ENCODE peak calls at places on chromosome 2, in six cellular contexts. One of them, this sample, is unnamed.
A peak's percentile ranks its signal among the peaks of the same experiment; 100 is the strongest.

GRCh38 chr2:205868773-205869333 is 186.6 kb downstream of the NRP2 start:
- DNase-seq in K562: no peak
- DNase-seq in HepG2: no peak
- DNase-seq in H1: no peak
- DNase-seq in GM12891: no peak
- DNase-seq in GM12878: no peak
- DNase-seq in this sample: no peak

GRCh38 chr2:96579422-96579821 is 42.9 kb downstream of the ARID5A start:
- DNase-seq in K562: no peak
- DNase-seq in HepG2: no peak
- DNase-seq in H1: no peak
- DNase-seq in GM12891: no peak
- DNase-seq in GM12878: no peak
- DNase-seq in this sample: no peak

GRCh38 chr2:82027901-82028570 is 1723.5 kb upstream of the LRRTM1 start:
- DNase-seq in K562: no peak
- DNase-seq in HepG2: no peak
- DNase-seq in H1: no peak
- DNase-seq in GM12891: no peak
- DNase-seq in GM12878: no peak
- DNase-seq in this sample: no peak

GRCh38 chr2:19739256-19739655 is 162.5 kb downstream of the TTC32 start:
- DNase-seq in K562: no peak
- DNase-seq in HepG2: no peak
- DNase-seq in H1: no peak
- DNase-seq in GM12891: no peak
- DNase-seq in GM12878: no peak
- DNase-seq in this sample: no peak

GRCh38 chr2:129885735-129886134 is 93.7 kb upstream of the RAB6C start:
- DNase-seq in K562: peak; percentile 39
- DNase-seq in HepG2: no peak
- DNase-seq in H1: no peak
- DNase-seq in GM12891: no peak
- DNase-seq in GM12878: no peak
- DNase-seq in this sample: no peak

GRCh38 chr2:194264586-194264985 is 1392.4 kb upstream of the SLC39A10 start:
- DNase-seq in K562: no peak
- DNase-seq in HepG2: no peak
- DNase-seq in H1: no peak
- DNase-seq in GM12891: no peak
- DNase-seq in GM12878: no peak
- DNase-seq in this sample: no peak

GRCh38 chr2:232261776-232262175 is 116.8 kb upstream of the ALPP start:
- DNase-seq in K562: no peak
- DNase-seq in HepG2: no peak
- DNase-seq in H1: no peak
- DNase-seq in GM12891: no peak
- DNase-seq in GM12878: no peak
- DNase-seq in this sample: no peak

GRCh38 chr2:19898592-19899329 is 3.0 kb downstream of the TTC32 start:
- DNase-seq in K562: peak; percentile 15
- DNase-seq in HepG2: no peak
- DNase-seq in H1: no peak
- DNase-seq in GM12891: no peak
- DNase-seq in GM12878: no peak
- DNase-seq in this sample: no peak

GRCh38 chr2:172100080-172101007 is 2.4 kb downstream of the DLX2 start:
- DNase-seq in K562: no peak
- DNase-seq in HepG2: no peak
- DNase-seq in H1: peak; percentile 73
- DNase-seq in GM12891: no peak
- DNase-seq in GM12878: no peak
- DNase-seq in this sample: no peak

GRCh38 chr2:102142829-102143449 is 393 bp downstream of the IL1R1 start:
- DNase-seq in K562: no peak
- DNase-seq in HepG2: peak; percentile 39
- DNase-seq in H1: peak; percentile 69
- DNase-seq in GM12891: no peak
- DNase-seq in GM12878: no peak
- DNase-seq in this sample: no peak

GRCh38 chr2:102140367-102140766 is 2.2 kb upstream of the IL1R1 start:
- DNase-seq in K562: no peak
- DNase-seq in HepG2: no peak
- DNase-seq in H1: no peak
- DNase-seq in GM12891: no peak
- DNase-seq in GM12878: no peak
- DNase-seq in this sample: no peak

GRCh38 chr2:102139851-102140250 is 2.7 kb upstream of the IL1R1 start:
- DNase-seq in K562: no peak
- DNase-seq in HepG2: no peak
- DNase-seq in H1: no peak
- DNase-seq in GM12891: no peak
- DNase-seq in GM12878: no peak
- DNase-seq in this sample: no peak

GRCh38 chr2:102141915-102142828 is at the start of gene IL1R1:
- DNase-seq in K562: peak; percentile 86
- DNase-seq in HepG2: peak; percentile 60
- DNase-seq in H1: peak; percentile 74
- DNase-seq in GM12891: peak; percentile 9
- DNase-seq in GM12878: no peak
- DNase-seq in this sample: no peak

DNA sequence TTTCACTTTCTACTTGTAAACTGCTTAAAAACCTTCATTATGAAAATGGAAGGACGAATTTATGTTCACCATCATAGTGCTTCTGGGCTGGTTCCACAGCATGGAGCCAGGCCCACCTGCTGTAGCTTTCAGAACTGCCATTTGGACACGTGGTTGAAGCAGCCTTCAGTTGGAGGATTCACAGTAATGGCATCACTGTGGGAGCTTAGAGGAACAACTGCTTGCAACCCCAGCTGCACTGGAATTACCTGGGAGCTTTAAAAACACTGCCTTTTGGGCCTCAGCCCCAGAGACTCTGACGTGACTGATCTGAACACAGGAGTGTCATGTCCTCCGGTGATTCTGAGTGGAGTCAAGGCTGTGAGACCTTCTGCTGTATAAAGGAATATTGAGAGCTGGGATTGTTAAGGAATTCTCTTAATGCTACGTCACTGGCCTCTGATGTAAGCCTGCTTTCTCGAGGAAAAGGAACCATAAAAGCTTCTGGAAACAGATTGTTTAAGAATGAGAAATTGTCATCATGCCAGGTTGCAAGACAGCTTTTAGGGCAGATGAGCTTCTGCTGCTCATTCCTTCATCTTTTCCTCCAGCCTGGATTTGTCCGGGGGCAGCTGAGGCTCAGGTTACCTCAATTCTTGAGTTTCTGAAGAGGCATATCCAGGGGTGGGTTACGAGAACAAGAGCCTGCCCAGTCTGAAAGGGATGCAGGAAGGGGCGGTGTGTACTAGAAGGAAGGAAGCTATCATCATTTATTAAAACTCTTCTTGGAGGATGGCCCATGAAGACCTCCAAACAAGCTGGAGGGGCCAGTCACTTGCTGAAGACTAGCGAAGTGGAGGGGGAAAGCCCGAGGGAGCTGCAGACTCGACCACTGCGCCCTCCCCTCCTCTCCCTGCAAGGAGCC is 1.3 kb upstream of the IL1R1 start:
- DNase-seq in K562: no peak
- DNase-seq in HepG2: no peak
- DNase-seq in H1: peak; percentile 50
- DNase-seq in GM12891: no peak
- DNase-seq in GM12878: no peak
- DNase-seq in this sample: no peak
- TF ChIP-seq POLR2AphosphoS5 in K562: no peak
- TF ChIP-seq POLR2AphosphoS5 in HepG2: no peak
- TF ChIP-seq POLR2AphosphoS5 in H1: no peak
- TF ChIP-seq POLR2AphosphoS5 in GM12891: no peak
- TF ChIP-seq POLR2AphosphoS5 in GM12878: no peak
- TF ChIP-seq POLR2AphosphoS5 in this sample: no peak

GRCh38 chr2:10447300-10448207 is 573 bp downstream of the ODC1 start:
- DNase-seq in K562: peak; percentile 43
- DNase-seq in HepG2: peak; percentile 38
- DNase-seq in H1: peak; percentile 89
- DNase-seq in GM12891: peak; percentile 43
- DNase-seq in GM12878: peak; percentile 15
- DNase-seq in this sample: no peak
- TF ChIP-seq POLR2A in K562: no peak
- TF ChIP-seq POLR2A in HepG2: no peak
- TF ChIP-seq POLR2A in H1: peak; percentile 24
- TF ChIP-seq POLR2A in GM12891: no peak
- TF ChIP-seq POLR2A in GM12878: no peak
- TF ChIP-seq POLR2A in this sample: no peak

GRCh38 chr2:28360742-28361293 is 31.8 kb upstream of the FOSL2 start:
- DNase-seq in K562: peak; percentile 32
- DNase-seq in HepG2: no peak
- DNase-seq in H1: no peak
- DNase-seq in GM12891: no peak
- DNase-seq in GM12878: no peak
- DNase-seq in this sample: no peak
- TF ChIP-seq TAF1 in K562: no peak
- TF ChIP-seq TAF1 in HepG2: no peak
- TF ChIP-seq TAF1 in H1: no peak
- TF ChIP-seq TAF1 in GM12891: no peak
- TF ChIP-seq TAF1 in GM12878: no peak
- TF ChIP-seq TAF1 in this sample: no peak

DNA sequence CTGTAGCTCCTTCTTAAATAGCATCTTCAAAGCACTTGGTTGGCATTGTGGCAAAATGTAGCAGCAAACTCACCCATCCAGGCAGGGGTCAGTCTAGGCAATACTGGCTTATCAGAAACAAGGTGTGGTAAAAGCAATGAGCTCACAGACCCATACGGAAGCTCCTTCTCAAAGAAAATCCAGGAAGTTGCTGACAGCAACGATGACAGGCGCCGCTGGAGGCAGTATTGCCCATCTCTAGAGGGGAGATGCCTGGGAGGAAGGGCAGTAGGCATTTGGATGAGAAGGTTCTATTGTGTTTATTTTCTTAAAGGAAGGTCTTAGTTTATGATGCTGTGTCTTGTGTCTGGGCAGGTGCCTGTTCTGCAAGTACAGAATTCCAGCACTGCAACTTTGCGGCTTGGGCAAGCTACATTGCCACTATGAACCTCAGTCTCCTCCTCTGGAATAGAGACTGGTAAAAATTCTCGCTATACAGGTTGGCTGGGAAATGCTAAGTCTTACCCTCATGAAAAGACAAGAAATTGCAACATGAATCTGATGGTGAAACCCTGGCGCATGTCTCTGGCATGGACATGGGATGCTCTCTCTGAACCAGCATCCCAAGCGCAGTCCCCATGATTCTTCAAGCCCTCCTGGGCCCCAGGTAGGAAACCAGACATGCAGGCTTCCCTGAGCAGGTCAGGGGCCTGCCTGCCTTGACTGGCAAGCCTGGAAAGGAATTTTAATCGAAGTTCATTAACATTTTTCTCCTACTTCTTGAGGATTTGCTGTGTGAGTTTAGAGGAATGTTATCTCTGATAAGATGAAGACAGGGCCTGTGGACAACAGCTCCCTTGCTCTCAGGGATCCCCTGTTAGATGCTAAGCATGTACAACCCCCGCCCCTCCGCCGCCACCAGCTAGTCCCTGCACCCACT is 156.0 kb downstream of the TFCP2L1 start:
- DNase-seq in K562: peak; percentile 58
- DNase-seq in HepG2: peak; percentile 45
- DNase-seq in H1: peak; percentile 78
- DNase-seq in GM12891: no peak
- DNase-seq in GM12878: no peak
- DNase-seq in this sample: no peak
- TF ChIP-seq POLR2AphosphoS5 in K562: no peak
- TF ChIP-seq POLR2AphosphoS5 in HepG2: no peak
- TF ChIP-seq POLR2AphosphoS5 in H1: no peak
- TF ChIP-seq POLR2AphosphoS5 in GM12891: no peak
- TF ChIP-seq POLR2AphosphoS5 in GM12878: no peak
- TF ChIP-seq POLR2AphosphoS5 in this sample: no peak

This sample was measured in GM12892.